ENCODE peak calls at places on chromosome 1, in nine cellular contexts. R, L, P, U, Z, V, H, Q and M are unnamed samples.

GRCh38 chr1:90189889-90190288 is 195.0 kb downstream of the ZNF326 start:
- DNase-seq in U (no peak), H (no peak), P (no peak), V (no peak), R (no peak), Z (no peak), L (no peak), Q (no peak), M (no peak)

GRCh38 chr1:240797050-240797449 is 185.1 kb upstream of the GREM2 start:
- DNase-seq in P (no peak), L (no peak), V (no peak), R (no peak), H (peak), U (no peak), Q (no peak), Z (no peak), M (no peak)

GRCh38 chr1:241323510-241323909 is 33.5 kb downstream of the RGS7 start:
- DNase-seq in Z (peak), H (peak), P (no peak), V (no peak), Q (no peak), R (no peak), L (no peak), U (no peak), M (no peak)

GRCh38 chr1:213989071-213989739 is 1.4 kb downstream of the PROX1 start:
- DNase-seq in Z (peak), Q (no peak), V (no peak), H (no peak), R (no peak), L (peak), U (no peak), P (no peak), M (no peak)

GRCh38 chr1:51343624-51344023 is 13.3 kb upstream of the TTC39A start:
- DNase-seq in L (no peak), V (no peak), Z (no peak), H (no peak), R (no peak), P (no peak), Q (no peak), U (no peak), M (no peak)

GRCh38 chr1:176494436-176494835 is 31.5 kb downstream of the PAPPA2 start:
- DNase-seq in Z (no peak), Q (no peak), P (no peak), R (no peak), U (no peak), L (no peak), H (no peak), V (no peak), M (no peak)

GRCh38 chr1:109821221-109821669 is 57.5 kb upstream of the EPS8L3 start:
- DNase-seq in V (no peak), U (peak), Z (no peak), H (peak), R (no peak), Q (no peak), L (no peak), P (no peak), M (peak)

GRCh38 chr1:54623216-54624007 is at the start of gene FAM151A:
- DNase-seq in P (no peak), L (no peak), Z (no peak), R (no peak), V (no peak), H (no peak), U (no peak), Q (no peak), M (peak)

GRCh38 chr1:203858055-203858454 is 3.3 kb upstream of the SNRPE start:
- DNase-seq in U (no peak), H (peak), L (no peak), P (no peak), R (no peak), Q (no peak), Z (no peak), V (no peak), M (peak)

GRCh38 chr1:158095737-158096335 is 84.9 kb upstream of the CD1D start:
- DNase-seq in Q (no peak), V (no peak), U (no peak), P (no peak), R (peak), H (peak), L (no peak), Z (no peak), M (no peak)

GRCh38 chr1:89843279-89844121 is 22.7 kb downstream of the LRRC8D start:
- DNase-seq in U (peak), H (peak), L (peak), P (peak), V (peak), Q (peak), Z (peak), R (peak), M (peak)

GRCh38 chr1:87273291-87273690 is 55.4 kb upstream of the LMO4 start:
- DNase-seq in Z (no peak), R (no peak), Q (no peak), V (no peak), L (no peak), P (no peak), U (no peak), H (no peak), M (no peak)